ENCODE peak calls at places on chromosomes 7 and 10, in four cellular contexts. D, S, Y and X are unnamed samples.

GRCh38 chr7:31126976-31127375 is 74.9 kb downstream of the ADCYAP1R1 start:
- DNase-seq in D (no peak), S (no peak), Y (no peak), X (no peak)

GRCh38 chr7:13541326-13541725 is 448.1 kb downstream of the ETV1 start:
- DNase-seq in Y (no peak), S (no peak), D (no peak), X (no peak)

GRCh38 chr10:20616918-20617801 is 280.0 kb downstream of the NEBL start:
- DNase-seq in S (no peak), Y (no peak), D (no peak), X (no peak)

GRCh38 chr10:96789571-96790108 is 42.5 kb upstream of the LCOR start:
- DNase-seq in Y (peak; percentile 37), S (peak; percentile 71), D (no peak), X (no peak)

GRCh38 chr10:12566161-12567115 is 217.1 kb downstream of the CAMK1D start:
- DNase-seq in Y (no peak), D (no peak), S (no peak), X (no peak)

GRCh38 chr7:139232893-139233292 is 1.9 kb downstream of the UBN2 start:
- DNase-seq in Y (no peak), D (no peak), S (no peak), X (no peak)

GRCh38 chr10:98361131-98361633 is 53.8 kb downstream of the PYROXD2 start:
- DNase-seq in S (peak; percentile 68), Y (peak; percentile 68), D (no peak), X (no peak)

GRCh38 chr10:96747734-96748550 is 27.6 kb upstream of the PIK3AP1 start:
- DNase-seq in S (no peak), D (peak; percentile 16), Y (peak; percentile 97), X (no peak)

GRCh38 chr10:34178756-34179155 is 636.3 kb downstream of the PARD3 start:
- DNase-seq in D (no peak), S (no peak), Y (no peak), X (no peak)

GRCh38 chr7:25495342-25495855 is 267.1 kb upstream of the NPVF start:
- DNase-seq in Y (no peak), S (peak; percentile 61), D (no peak), X (no peak)

GRCh38 chr7:159159731-159160130 is 15.1 kb upstream of the VIPR2 start:
- DNase-seq in D (no peak), S (no peak), Y (no peak), X (no peak)

GRCh38 chr7:144416341-144416740 is 12.8 kb upstream of the NOBOX start:
- DNase-seq in S (no peak), D (no peak), Y (no peak), X (no peak)

GRCh38 chr7:45125193-45125904 is 13.9 kb upstream of the TBRG4 start:
- DNase-seq in D (no peak), S (no peak), Y (no peak), X (no peak)

GRCh38 chr7:3712841-3713240 is 411.8 kb downstream of the SDK1 start:
- DNase-seq in D (no peak), S (no peak), Y (no peak), X (no peak)

GRCh38 chr10:22252801-22253577 is 35.2 kb upstream of the EBLN1 start:
- DNase-seq in Y (no peak), D (no peak), S (no peak), X (no peak)

GRCh38 chr10:22253578-22253882 is 35.7 kb upstream of the EBLN1 start:
- DNase-seq in D (no peak), Y (no peak), S (no peak), X (no peak)

GRCh38 chr10:22250897-22251605 is 33.2 kb upstream of the EBLN1 start:
- DNase-seq in S (no peak), D (no peak), Y (no peak), X (no peak)

GRCh38 chr10:22252286-22252800 is 34.5 kb upstream of the EBLN1 start:
- DNase-seq in Y (no peak), D (no peak), S (no peak), X (no peak)

DNA sequence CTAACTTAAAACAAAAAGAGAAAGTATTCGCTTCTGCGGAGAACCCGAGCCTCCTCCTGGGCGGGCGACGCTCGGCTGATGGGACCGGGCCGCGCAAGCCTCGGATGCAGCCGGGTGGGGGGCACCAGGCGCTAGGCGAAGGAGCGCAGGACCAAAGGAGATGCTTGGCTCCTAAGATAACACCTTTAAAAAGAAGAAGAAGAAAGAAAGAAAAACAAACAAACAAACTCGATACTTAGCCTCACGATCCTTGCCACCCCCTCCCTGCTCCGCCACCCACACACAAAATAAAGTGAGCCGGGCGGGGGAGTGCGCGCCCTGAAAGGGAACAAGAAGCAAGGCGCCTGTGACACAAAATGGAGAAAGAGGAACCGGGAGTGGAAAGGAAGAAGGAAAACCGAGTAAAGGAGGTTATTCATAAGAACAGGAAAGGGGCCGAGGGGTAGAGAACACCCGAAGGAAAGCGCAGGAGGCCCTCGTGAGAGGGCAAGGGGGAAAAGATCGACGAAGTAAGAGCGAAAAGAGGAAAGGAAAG is 34.0 kb upstream of the EBLN1 start:
- DNase-seq in D (no peak), S (no peak), Y (no peak), X (no peak)
- TF ChIP-seq REST in D (no peak), S (no peak), Y (no peak), X (no peak)

GRCh38 chr7:151876112-151876898 is 610 bp downstream of the PRKAG2 start:
- DNase-seq in Y (no peak), S (peak; percentile 60), D (no peak), X (peak; percentile 35)
- TF ChIP-seq SMC3 in Y (no peak), S (no peak), D (no peak), X (no peak)

DNA sequence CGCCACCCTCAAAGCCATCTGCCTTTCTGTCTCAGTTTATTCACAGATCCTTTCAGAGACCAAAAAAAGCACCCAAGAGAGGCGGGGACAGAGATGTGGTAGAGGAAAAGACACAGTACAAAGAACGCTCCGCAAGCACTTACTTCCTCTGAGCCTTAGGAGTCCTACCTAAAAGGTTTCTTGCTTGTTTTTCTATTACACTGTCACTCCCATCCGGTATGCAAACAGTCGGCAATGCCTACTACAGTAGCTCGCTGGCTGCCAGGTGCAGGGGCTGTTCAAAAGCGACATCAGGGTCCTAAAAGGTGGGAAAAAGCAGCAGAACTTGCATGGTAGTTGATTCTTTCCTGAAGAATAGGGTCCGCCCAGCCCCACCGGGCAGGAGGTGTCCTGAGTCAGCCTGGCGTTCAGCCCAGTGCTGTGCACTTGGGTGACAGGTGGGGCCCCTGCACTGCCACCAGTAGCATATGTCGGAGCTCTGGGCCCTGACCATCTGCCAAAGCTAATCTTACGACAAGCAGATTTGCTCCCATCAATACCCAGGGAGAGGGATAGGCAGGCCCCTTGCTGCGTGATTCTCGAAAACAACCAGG is 685 bp downstream of the TECPR1 start:
- DNase-seq in D (peak; percentile 63), S (no peak), Y (no peak), X (no peak)
- TF ChIP-seq CEBPB in D (no peak), S (no peak), Y (no peak), X (no peak)

GRCh38 chr7:114921636-114922150 is at the start of gene MDFIC:
- DNase-seq in D (no peak), S (no peak), Y (no peak), X (peak; percentile 71)

GRCh38 chr7:114922652-114923402 is 933 bp downstream of the MDFIC start:
- DNase-seq in Y (no peak), S (no peak), D (no peak), X (peak; percentile 74)

GRCh38 chr7:114923403-114923713 is 1.5 kb downstream of the MDFIC start:
- DNase-seq in Y (no peak), S (no peak), D (no peak), X (no peak)

GRCh38 chr7:114924066-114924712 is 2.3 kb downstream of the MDFIC start:
- DNase-seq in D (no peak), S (no peak), Y (no peak), X (no peak)

GRCh38 chr7:114922151-114922651 is 307 bp downstream of the MDFIC start:
- DNase-seq in S (no peak), D (no peak), Y (no peak), X (peak; percentile 68)
- TF ChIP-seq REST in S (no peak), D (no peak), Y (no peak), X (no peak)

GRCh38 chr7:82605247-82605864 is 161.8 kb upstream of the CACNA2D1 start:
- DNase-seq in D (peak; percentile 6), S (peak; percentile 43), Y (no peak), X (peak; percentile 68)

GRCh38 chr7:82598958-82599357 is 155.4 kb upstream of the CACNA2D1 start:
- DNase-seq in D (no peak), Y (no peak), S (no peak), X (no peak)

GRCh38 chr7:82600601-82601000 is 157.0 kb upstream of the CACNA2D1 start:
- DNase-seq in S (no peak), Y (no peak), D (no peak), X (peak; percentile 17)

GRCh38 chr7:82599910-82600309 is 156.3 kb upstream of the CACNA2D1 start:
- DNase-seq in Y (no peak), S (no peak), D (no peak), X (no peak)

DNA sequence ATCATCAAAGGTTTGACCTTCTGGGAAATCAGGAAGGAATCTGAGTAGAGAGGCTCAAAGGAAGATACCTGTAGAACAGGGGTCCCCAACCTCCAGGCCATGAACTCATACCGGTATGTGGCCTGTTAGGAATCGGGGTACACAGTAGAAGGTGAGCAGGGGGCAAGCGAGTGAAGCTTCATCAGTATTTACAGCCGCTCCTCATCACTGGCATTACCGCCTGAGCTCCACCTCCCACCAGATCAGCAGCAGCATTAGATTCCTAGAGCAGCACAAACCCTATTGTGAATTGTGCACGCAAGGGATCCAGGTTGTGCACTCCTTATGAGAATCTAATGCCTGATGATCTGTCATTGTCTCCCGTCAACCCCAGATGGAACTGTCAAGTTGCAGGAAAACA is 158.5 kb upstream of the CACNA2D1 start:
- DNase-seq in D (no peak), S (no peak), Y (no peak), X (no peak)
- TF ChIP-seq SMC3 in D (no peak), S (no peak), Y (no peak), X (no peak)

GRCh38 chr10:114412907-114413386 is 8.6 kb upstream of the AFAP1L2 start:
- DNase-seq in D (no peak), Y (no peak), S (no peak), X (peak; percentile 44)

GRCh38 chr10:114405011-114405350 is 679 bp upstream of the AFAP1L2 start:
- DNase-seq in D (no peak), S (no peak), Y (no peak), X (peak; percentile 34)

GRCh38 chr10:114406455-114406854 is 2.2 kb upstream of the AFAP1L2 start:
- DNase-seq in D (no peak), Y (no peak), S (no peak), X (no peak)

GRCh38 chr10:114408112-114408967 is 4.0 kb upstream of the AFAP1L2 start:
- DNase-seq in S (no peak), D (no peak), Y (no peak), X (no peak)

DNA sequence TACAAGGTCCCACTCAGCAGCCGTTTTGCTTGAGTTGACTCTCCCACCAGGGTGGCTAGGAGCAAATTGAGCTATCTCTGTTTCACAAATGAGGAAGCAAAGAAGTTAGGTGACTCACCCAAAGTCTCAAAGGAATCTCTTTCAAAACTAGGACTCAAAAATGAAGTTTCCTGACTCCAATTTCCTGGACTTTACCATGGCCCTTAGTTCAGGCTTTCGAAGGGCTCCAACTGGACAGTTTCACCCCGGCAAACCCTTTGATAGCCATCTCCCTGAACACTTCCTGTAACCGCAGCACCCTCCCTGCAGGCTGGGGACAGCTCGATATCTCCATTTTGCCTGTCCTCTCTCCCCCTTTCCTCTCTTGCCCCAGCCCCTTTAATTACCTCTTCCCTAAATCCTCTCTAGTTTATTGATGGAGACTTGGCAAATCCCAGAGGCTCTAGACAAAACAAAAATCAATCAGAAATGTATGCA is 4.7 kb upstream of the AFAP1L2 start:
- DNase-seq in D (no peak), S (no peak), Y (no peak), X (no peak)
- TF ChIP-seq CEBPB in D (no peak), S (no peak), Y (no peak), X (no peak)

GRCh38 chr7:140982508-140982907 is 32.2 kb downstream of the MRPS33 start:
- DNase-seq in Y (no peak), D (no peak), S (no peak), X (no peak)
- TF ChIP-seq REST in Y (no peak), D (no peak), S (no peak), X (no peak)